ENCODE peak calls at places on chromosomes 6 and 20, in ten cellular contexts. One of them, this sample, is unnamed.
A peak's percentile ranks its signal among the peaks of the same experiment; 100 is the strongest.

GRCh38 chr20:5297280-5298004 is 19.3 kb downstream of the PROKR2 start:
- DNase-seq in MM.1S: no peak
- DNase-seq in Panc1: no peak
- DNase-seq in CD4-positive, alpha-beta T cell: no peak
- DNase-seq in heart right ventricle: no peak
- DNase-seq in ascending aorta: no peak
- DNase-seq in brain microvascular endothelial cell: no peak
- DNase-seq in GM23338: peak; percentile 17
- DNase-seq in lower lobe of right lung: no peak
- DNase-seq in small intestine: peak; percentile 17
- DNase-seq in this sample: no peak

GRCh38 chr6:53567701-53568100 is 22.8 kb upstream of the GCLC start:
- DNase-seq in MM.1S: no peak
- DNase-seq in Panc1: no peak
- DNase-seq in CD4-positive, alpha-beta T cell: no peak
- DNase-seq in heart right ventricle: no peak
- DNase-seq in ascending aorta: no peak
- DNase-seq in brain microvascular endothelial cell: no peak
- DNase-seq in GM23338: no peak
- DNase-seq in lower lobe of right lung: no peak
- DNase-seq in small intestine: no peak
- DNase-seq in this sample: no peak

GRCh38 chr6:85015396-85015990 is 251.1 kb upstream of the TBX18 start:
- DNase-seq in MM.1S: no peak
- DNase-seq in Panc1: peak; percentile 4
- DNase-seq in CD4-positive, alpha-beta T cell: no peak
- DNase-seq in heart right ventricle: peak; percentile 38
- DNase-seq in ascending aorta: no peak
- DNase-seq in brain microvascular endothelial cell: peak; percentile 78
- DNase-seq in GM23338: peak; percentile 93
- DNase-seq in lower lobe of right lung: peak; percentile 60
- DNase-seq in small intestine: peak; percentile 25
- DNase-seq in this sample: peak; percentile 0

GRCh38 chr6:89999154-89999553 is 104.9 kb downstream of the GJA10 start:
- DNase-seq in MM.1S: no peak
- DNase-seq in Panc1: no peak
- DNase-seq in CD4-positive, alpha-beta T cell: no peak
- DNase-seq in heart right ventricle: peak; percentile 55
- DNase-seq in ascending aorta: no peak
- DNase-seq in brain microvascular endothelial cell: no peak
- DNase-seq in GM23338: no peak
- DNase-seq in lower lobe of right lung: no peak
- DNase-seq in small intestine: peak; percentile 81
- DNase-seq in this sample: peak; percentile 57

GRCh38 chr6:73451166-73452106 is 661 bp downstream of the CGAS start:
- DNase-seq in MM.1S: peak; percentile 64
- DNase-seq in Panc1: peak; percentile 54
- DNase-seq in CD4-positive, alpha-beta T cell: peak; percentile 33
- DNase-seq in heart right ventricle: peak; percentile 35
- DNase-seq in ascending aorta: no peak
- DNase-seq in brain microvascular endothelial cell: peak; percentile 25
- DNase-seq in GM23338: peak; percentile 70
- DNase-seq in lower lobe of right lung: peak; percentile 68
- DNase-seq in small intestine: peak; percentile 18
- DNase-seq in this sample: no peak

GRCh38 chr20:11261533-11262000 is 587.8 kb upstream of the JAG1 start:
- DNase-seq in MM.1S: no peak
- DNase-seq in Panc1: no peak
- DNase-seq in CD4-positive, alpha-beta T cell: no peak
- DNase-seq in heart right ventricle: no peak
- DNase-seq in ascending aorta: no peak
- DNase-seq in brain microvascular endothelial cell: peak; percentile 93
- DNase-seq in GM23338: no peak
- DNase-seq in lower lobe of right lung: no peak
- DNase-seq in small intestine: no peak
- DNase-seq in this sample: no peak

GRCh38 chr6:42450314-42451145 is 1.2 kb downstream of the TRERF1 start:
- DNase-seq in MM.1S: no peak
- DNase-seq in Panc1: no peak
- DNase-seq in CD4-positive, alpha-beta T cell: no peak
- DNase-seq in heart right ventricle: no peak
- DNase-seq in ascending aorta: no peak
- DNase-seq in brain microvascular endothelial cell: no peak
- DNase-seq in GM23338: peak; percentile 43
- DNase-seq in lower lobe of right lung: no peak
- DNase-seq in small intestine: peak; percentile 17
- DNase-seq in this sample: no peak

GRCh38 chr20:10242166-10242565 is 23.5 kb downstream of the SNAP25 start:
- DNase-seq in MM.1S: no peak
- DNase-seq in Panc1: no peak
- DNase-seq in CD4-positive, alpha-beta T cell: no peak
- DNase-seq in heart right ventricle: no peak
- DNase-seq in ascending aorta: no peak
- DNase-seq in brain microvascular endothelial cell: no peak
- DNase-seq in GM23338: no peak
- DNase-seq in lower lobe of right lung: no peak
- DNase-seq in small intestine: no peak
- DNase-seq in this sample: no peak

GRCh38 chr6:2522521-2522920 is 228.2 kb downstream of the MYLK4 start:
- DNase-seq in MM.1S: no peak
- DNase-seq in Panc1: no peak
- DNase-seq in CD4-positive, alpha-beta T cell: no peak
- DNase-seq in heart right ventricle: no peak
- DNase-seq in ascending aorta: no peak
- DNase-seq in brain microvascular endothelial cell: peak; percentile 73
- DNase-seq in GM23338: no peak
- DNase-seq in lower lobe of right lung: no peak
- DNase-seq in small intestine: no peak
- DNase-seq in this sample: peak; percentile 61

GRCh38 chr20:63543131-63543530 is 4.4 kb downstream of the SRMS start:
- DNase-seq in MM.1S: no peak
- DNase-seq in Panc1: no peak
- DNase-seq in CD4-positive, alpha-beta T cell: no peak
- DNase-seq in heart right ventricle: no peak
- DNase-seq in ascending aorta: no peak
- DNase-seq in brain microvascular endothelial cell: no peak
- DNase-seq in GM23338: no peak
- DNase-seq in lower lobe of right lung: no peak
- DNase-seq in small intestine: no peak
- DNase-seq in this sample: no peak

GRCh38 chr20:63544958-63545516 is 2.5 kb downstream of the SRMS start:
- DNase-seq in MM.1S: no peak
- DNase-seq in Panc1: no peak
- DNase-seq in CD4-positive, alpha-beta T cell: no peak
- DNase-seq in heart right ventricle: no peak
- DNase-seq in ascending aorta: no peak
- DNase-seq in brain microvascular endothelial cell: no peak
- DNase-seq in GM23338: no peak
- DNase-seq in lower lobe of right lung: no peak
- DNase-seq in small intestine: peak; percentile 85
- DNase-seq in this sample: no peak

GRCh38 chr20:63545814-63546213 is 1.7 kb downstream of the SRMS start:
- DNase-seq in MM.1S: no peak
- DNase-seq in Panc1: no peak
- DNase-seq in CD4-positive, alpha-beta T cell: no peak
- DNase-seq in heart right ventricle: no peak
- DNase-seq in ascending aorta: no peak
- DNase-seq in brain microvascular endothelial cell: no peak
- DNase-seq in GM23338: no peak
- DNase-seq in lower lobe of right lung: no peak
- DNase-seq in small intestine: no peak
- DNase-seq in this sample: no peak

GRCh38 chr20:63543733-63544132 is 3.8 kb downstream of the SRMS start:
- DNase-seq in MM.1S: no peak
- DNase-seq in Panc1: no peak
- DNase-seq in CD4-positive, alpha-beta T cell: no peak
- DNase-seq in heart right ventricle: no peak
- DNase-seq in ascending aorta: no peak
- DNase-seq in brain microvascular endothelial cell: no peak
- DNase-seq in GM23338: no peak
- DNase-seq in lower lobe of right lung: no peak
- DNase-seq in small intestine: no peak
- DNase-seq in this sample: no peak

GRCh38 chr20:63544241-63544957 is 3.1 kb downstream of the SRMS start:
- DNase-seq in MM.1S: no peak
- DNase-seq in Panc1: no peak
- DNase-seq in CD4-positive, alpha-beta T cell: no peak
- DNase-seq in heart right ventricle: no peak
- DNase-seq in ascending aorta: no peak
- DNase-seq in brain microvascular endothelial cell: no peak
- DNase-seq in GM23338: no peak
- DNase-seq in lower lobe of right lung: no peak
- DNase-seq in small intestine: no peak
- DNase-seq in this sample: no peak
- H3K27ac ChIP-seq in MM.1S: no peak overlapping the region
- H3K27ac ChIP-seq in Panc1: no peak overlapping the region
- H3K27ac ChIP-seq in CD4-positive, alpha-beta T cell: no peak overlapping the region
- H3K27ac ChIP-seq in heart right ventricle: no peak overlapping the region
- H3K27ac ChIP-seq in ascending aorta: no peak overlapping the region
- H3K27ac ChIP-seq in brain microvascular endothelial cell: no peak overlapping the region
- H3K27ac ChIP-seq in GM23338: no peak overlapping the region
- H3K27ac ChIP-seq in lower lobe of right lung: no peak overlapping the region
- H3K27ac ChIP-seq in small intestine: no peak overlapping the region
- H3K27ac ChIP-seq in this sample: peak overlapping the region; percentile 33

GRCh38 chr6:165984743-165985142 is 182.9 kb downstream of the TBXT start:
- DNase-seq in MM.1S: no peak
- DNase-seq in Panc1: no peak
- DNase-seq in CD4-positive, alpha-beta T cell: no peak
- DNase-seq in heart right ventricle: no peak
- DNase-seq in ascending aorta: no peak
- DNase-seq in brain microvascular endothelial cell: no peak
- DNase-seq in GM23338: no peak
- DNase-seq in lower lobe of right lung: no peak
- DNase-seq in small intestine: no peak
- DNase-seq in this sample: no peak
- H3K27ac ChIP-seq in MM.1S: no peak overlapping the region
- H3K27ac ChIP-seq in Panc1: no peak overlapping the region
- H3K27ac ChIP-seq in CD4-positive, alpha-beta T cell: no peak overlapping the region
- H3K27ac ChIP-seq in heart right ventricle: no peak overlapping the region
- H3K27ac ChIP-seq in ascending aorta: no peak overlapping the region
- H3K27ac ChIP-seq in brain microvascular endothelial cell: no peak overlapping the region
- H3K27ac ChIP-seq in GM23338: no peak overlapping the region
- H3K27ac ChIP-seq in lower lobe of right lung: no peak overlapping the region
- H3K27ac ChIP-seq in small intestine: no peak overlapping the region
- H3K27ac ChIP-seq in this sample: no peak overlapping the region

DNA sequence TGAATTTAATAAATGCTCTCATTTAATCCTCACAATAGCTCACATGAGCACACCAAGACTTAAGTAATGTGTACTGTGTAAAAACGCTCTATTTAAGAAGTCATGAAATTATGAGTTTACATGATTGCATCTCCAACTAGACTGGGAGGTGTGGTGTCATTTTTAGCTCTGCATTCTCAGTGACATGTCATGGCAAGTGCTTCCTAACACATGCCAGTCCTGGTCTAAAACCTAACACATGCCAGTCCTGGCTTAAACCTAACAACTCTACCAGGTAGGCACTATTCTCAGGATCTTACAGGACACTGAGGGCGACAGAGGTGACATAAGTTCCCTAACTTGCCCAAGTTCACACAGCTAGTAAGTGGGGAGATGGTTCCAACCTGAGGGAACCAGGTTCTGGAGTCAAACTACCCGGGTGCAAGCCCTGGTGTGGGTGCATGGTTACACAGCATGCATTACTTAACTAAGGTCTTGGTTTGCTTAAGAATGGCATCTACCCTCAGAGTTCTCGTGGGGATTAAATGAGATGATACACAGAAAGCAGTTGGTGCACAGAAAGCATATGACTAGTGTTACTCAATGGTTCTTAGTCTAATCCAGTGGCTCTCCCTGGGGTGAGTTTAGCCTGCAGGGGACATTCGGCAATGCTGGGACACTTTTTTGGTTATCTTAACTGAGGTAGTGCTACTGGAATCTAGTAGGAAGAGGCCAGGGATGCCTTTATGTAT is 14.7 kb downstream of the CLDN20 start:
- DNase-seq in MM.1S: no peak
- DNase-seq in Panc1: no peak
- DNase-seq in CD4-positive, alpha-beta T cell: no peak
- DNase-seq in heart right ventricle: no peak
- DNase-seq in ascending aorta: no peak
- DNase-seq in brain microvascular endothelial cell: no peak
- DNase-seq in GM23338: no peak
- DNase-seq in lower lobe of right lung: no peak
- DNase-seq in small intestine: no peak
- DNase-seq in this sample: no peak
- H3K27ac ChIP-seq in MM.1S: no peak overlapping the region
- H3K27ac ChIP-seq in Panc1: no peak overlapping the region
- H3K27ac ChIP-seq in CD4-positive, alpha-beta T cell: no peak overlapping the region
- H3K27ac ChIP-seq in heart right ventricle: peak overlapping the region; percentile 23
- H3K27ac ChIP-seq in ascending aorta: no peak overlapping the region
- H3K27ac ChIP-seq in brain microvascular endothelial cell: no peak overlapping the region
- H3K27ac ChIP-seq in GM23338: no peak overlapping the region
- H3K27ac ChIP-seq in lower lobe of right lung: no peak overlapping the region
- H3K27ac ChIP-seq in small intestine: no peak overlapping the region
- H3K27ac ChIP-seq in this sample: peak overlapping the region; percentile 18

GRCh38 chr6:107816818-107817217 is 7.3 kb downstream of the SCML4 start:
- DNase-seq in MM.1S: no peak
- DNase-seq in Panc1: no peak
- DNase-seq in CD4-positive, alpha-beta T cell: no peak
- DNase-seq in heart right ventricle: no peak
- DNase-seq in ascending aorta: no peak
- DNase-seq in brain microvascular endothelial cell: no peak
- DNase-seq in GM23338: no peak
- DNase-seq in lower lobe of right lung: no peak
- DNase-seq in small intestine: no peak
- DNase-seq in this sample: no peak
- H3K27ac ChIP-seq in MM.1S: no peak overlapping the region
- H3K27ac ChIP-seq in Panc1: no peak overlapping the region
- H3K27ac ChIP-seq in CD4-positive, alpha-beta T cell: no peak overlapping the region
- H3K27ac ChIP-seq in heart right ventricle: no peak overlapping the region
- H3K27ac ChIP-seq in ascending aorta: no peak overlapping the region
- H3K27ac ChIP-seq in brain microvascular endothelial cell: no peak overlapping the region
- H3K27ac ChIP-seq in GM23338: no peak overlapping the region
- H3K27ac ChIP-seq in lower lobe of right lung: no peak overlapping the region
- H3K27ac ChIP-seq in small intestine: no peak overlapping the region
- H3K27ac ChIP-seq in this sample: no peak overlapping the region